ENCODE peak calls at places on chromosomes 4 and X, in four cellular contexts. V, B, N and R are unnamed samples.
A peak's percentile ranks its signal among the peaks of the same experiment; 100 is the strongest.

GRCh38 chr4:178205826-178206225 is 763.6 kb upstream of the AGA start:
- DNase-seq in N (no peak), B (no peak), V (no peak), R (no peak)

GRCh38 chrX:150919401-150919800 is 20.9 kb upstream of the CD99L2 start:
- DNase-seq in N (no peak), V (no peak), B (no peak), R (no peak)

GRCh38 chr4:150402968-150403367 is 179.0 kb upstream of the MAB21L2 start:
- DNase-seq in N (peak; percentile 85), V (no peak), B (peak; percentile 81), R (no peak)

GRCh38 chr4:77695769-77696168 is 90.1 kb downstream of the CXCL13 start:
- DNase-seq in B (no peak), V (peak; percentile 91), N (no peak), R (peak; percentile 50)

GRCh38 chr4:175562111-175562510 is 250.0 kb downstream of the GPM6A start:
- DNase-seq in B (no peak), V (no peak), N (no peak), R (no peak)

GRCh38 chrX:46554942-46555341 is 9.7 kb upstream of the ZNF674 start:
- DNase-seq in V (no peak), N (no peak), B (no peak), R (no peak)

GRCh38 chrX:151880895-151881294 is 31.8 kb upstream of the MAGEA4 start:
- DNase-seq in B (no peak), V (no peak), N (no peak), R (no peak)

GRCh38 chr4:78722320-78722719 is 53.8 kb upstream of the BMP2K start:
- DNase-seq in B (no peak), N (no peak), V (no peak), R (no peak)

GRCh38 chrX:3052864-3053263 is 11.6 kb downstream of the ARSF start:
- DNase-seq in V (no peak), N (no peak), B (no peak), R (no peak)

GRCh38 chr4:83613023-83613422 is 77.1 kb downstream of the GPAT3 start:
- DNase-seq in N (no peak), B (no peak), V (no peak), R (no peak)

GRCh38 chr4:2025817-2026216 is 17.0 kb upstream of the NELFA start:
- DNase-seq in B (no peak), V (no peak), N (no peak), R (no peak)

GRCh38 chr4:123452585-123452984 is 56.0 kb downstream of the SPRY1 start:
- DNase-seq in N (no peak), V (peak; percentile 84), B (peak; percentile 76), R (no peak)

GRCh38 chr4:100317032-100317864 is 127.0 kb upstream of the DDIT4L start:
- DNase-seq in V (no peak), N (no peak), B (no peak), R (no peak)

GRCh38 chr4:38306482-38307071 is 346.4 kb downstream of the PTTG2 start:
- DNase-seq in N (no peak), B (no peak), V (no peak), R (no peak)

GRCh38 chr4:140754918-140755810 is 1.0 kb downstream of the TBC1D9 start:
- DNase-seq in B (no peak), N (no peak), V (no peak), R (no peak)

GRCh38 chr4:80711956-80712355 is 318.6 kb upstream of the BMP3 start:
- DNase-seq in V (no peak), B (no peak), N (no peak), R (no peak)

GRCh38 chr4:121370729-121371325 is 10.0 kb downstream of the QRFPR start:
- DNase-seq in B (no peak), V (peak; percentile 36), N (no peak), R (no peak)

GRCh38 chrX:31663172-31663571 is 591.3 kb upstream of the FTHL17 start:
- DNase-seq in V (no peak), N (no peak), B (no peak), R (no peak)

GRCh38 chr4:7630559-7631287 is 196.0 kb upstream of the PSAPL1 start:
- DNase-seq in N (peak; percentile 96), V (peak; percentile 20), B (no peak), R (peak; percentile 64)

GRCh38 chrX:118975831-118976598 is 1.6 kb downstream of the LONRF3 start:
- DNase-seq in N (peak; percentile 89), V (peak; percentile 57), B (peak; percentile 93), R (no peak)

GRCh38 chr4:139523076-139523475 is 32.9 kb downstream of the SETD7 start:
- DNase-seq in V (no peak), B (no peak), N (no peak), R (no peak)

GRCh38 chr4:174304664-174305063 is 21.0 kb downstream of the CEP44 start:
- DNase-seq in B (no peak), N (no peak), V (no peak), R (no peak)

GRCh38 chr4:142778908-142779307 is 67.2 kb downstream of the INPP4B start:
- DNase-seq in B (no peak), N (no peak), V (no peak), R (no peak)

GRCh38 chr4:189221691-189222090 is 719.0 kb upstream of the FRG1 start:
- DNase-seq in B (no peak), N (no peak), V (no peak), R (no peak)

GRCh38 chr4:98502624-98503023 is 155.8 kb downstream of the TSPAN5 start:
- DNase-seq in B (no peak), N (no peak), V (no peak), R (no peak)